ENCODE peak calls at places on chromosomes 12 and 14, in six cellular contexts. T is keratinocyte; N is prostate gland; U is effector memory CD4-positive, alpha-beta T cell; P is ascending aorta; Y is Peyer's patch. Q is an unnamed sample. For H3K27me3, the result is how much of the 10 kb centered on the place peaks cover.

GRCh38 chr12:112353389-112353788 is 28.8 kb downstream of the HECTD4 start:
- DNase-seq in T (no peak), N (no peak), U (no peak), P (no peak), Y (no peak), Q (no peak)

GRCh38 chr14:29971101-29971500 is 43.5 kb upstream of the PRKD1 start:
- DNase-seq in T (no peak), N (no peak), U (no peak), P (no peak), Y (no peak), Q (no peak)

GRCh38 chr12:123748661-123749060 is 13.4 kb upstream of the DNAH10 start:
- DNase-seq in T (no peak), N (no peak), U (no peak), P (no peak), Y (no peak), Q (no peak)

GRCh38 chr12:131425468-131425867 is 285.4 kb upstream of the SFSWAP start:
- DNase-seq in T (no peak), N (no peak), U (no peak), P (no peak), Y (no peak), Q (no peak)

GRCh38 chr14:55071870-55072640 is 20.6 kb downstream of the MAPK1IP1L start:
- DNase-seq in T (peak), N (no peak), U (no peak), P (no peak), Y (no peak), Q (peak)

GRCh38 chr12:127401005-127401404 is 866.0 kb upstream of the TMEM132C start:
- DNase-seq in T (no peak), N (no peak), U (no peak), P (no peak), Y (no peak), Q (no peak)

GRCh38 chr12:59055204-59055839 is 135.0 kb upstream of the LRIG3 start:
- DNase-seq in T (peak), N (no peak), U (no peak), P (no peak), Y (no peak), Q (no peak)

GRCh38 chr14:89379891-89380820 is 36.9 kb downstream of the FOXN3 start:
- DNase-seq in T (no peak), N (no peak), U (no peak), P (no peak), Y (no peak), Q (no peak)

GRCh38 chr12:4273651-4274395 is at the start of gene CCND2:
- DNase-seq in T (peak), N (peak), U (peak), P (peak), Y (peak), Q (peak)

GRCh38 chr12:127550271-127550670 is 716.7 kb upstream of the TMEM132C start:
- DNase-seq in T (no peak), N (no peak), U (no peak), P (no peak), Y (no peak), Q (no peak)

GRCh38 chr12:28611115-28611435 is 420.8 kb downstream of the CCDC91 start:
- DNase-seq in T (no peak), N (no peak), U (no peak), P (no peak), Y (no peak), Q (no peak)

GRCh38 chr14:29817767-29818166 is 109.9 kb downstream of the PRKD1 start:
- DNase-seq in T (no peak), N (no peak), U (no peak), P (no peak), Y (no peak), Q (no peak)

GRCh38 chr12:52784909-52785308 is 7.8 kb upstream of the KRT76 start:
- DNase-seq in T (no peak), N (no peak), U (no peak), P (no peak), Y (no peak), Q (no peak)

GRCh38 chr14:66923251-66923650 is 266.0 kb upstream of the GARIN2 start:
- DNase-seq in T (no peak), N (no peak), U (no peak), P (no peak), Y (no peak), Q (no peak)

GRCh38 chr12:1575287-1575798 is 19.0 kb downstream of the FBXL14 start:
- DNase-seq in T (no peak), N (peak), U (no peak), P (no peak), Y (no peak), Q (no peak)

GRCh38 chr14:55518391-55518790 is 61.6 kb upstream of the KTN1 start:
- DNase-seq in T (no peak), N (no peak), U (no peak), P (no peak), Y (no peak), Q (no peak)

GRCh38 chr12:93441111-93441616 is 583 bp downstream of the UBE2N start:
- DNase-seq in T (no peak), N (peak), U (peak), P (no peak), Y (peak), Q (peak)

GRCh38 chr12:87092421-87092820 is 836.2 kb upstream of the MGAT4C start:
- DNase-seq in T (no peak), N (no peak), U (no peak), P (no peak), Y (no peak), Q (no peak)

GRCh38 chr14:102849522-102850379 is 72.5 kb downstream of the TRAF3 start:
- DNase-seq in T (no peak), N (no peak), U (no peak), P (no peak), Y (peak), Q (no peak)

GRCh38 chr12:71484272-71484905 is 44.8 kb downstream of the LGR5 start:
- DNase-seq in T (no peak), N (no peak), U (no peak), P (no peak), Y (no peak), Q (no peak)

GRCh38 chr14:27730204-27730603 is 1036.4 kb upstream of the FOXG1 start:
- DNase-seq in T (no peak), N (no peak), U (no peak), P (no peak), Y (no peak), Q (no peak)

GRCh38 chr12:22729898-22730443 is 105.0 kb downstream of the ETNK1 start:
- DNase-seq in T (no peak), N (no peak), U (no peak), P (no peak), Y (no peak), Q (no peak)

GRCh38 chr14:103518416-103519042 is 4.1 kb downstream of the CKB start:
- DNase-seq in T (no peak), N (peak), U (peak), P (no peak), Y (peak), Q (peak)

GRCh38 chr12:2084553-2085296 is 31.9 kb downstream of the CACNA1C start:
- DNase-seq in T (no peak), N (no peak), U (no peak), P (peak), Y (no peak), Q (no peak)

GRCh38 chr12:42140901-42141300 is 3.8 kb downstream of the GXYLT1 start:
- DNase-seq in T (no peak), N (no peak), U (no peak), P (no peak), Y (no peak), Q (no peak)

GRCh38 chr14:102213984-102214658 is 74.4 kb downstream of the WDR20 start:
- DNase-seq in T (no peak), N (no peak), U (no peak), P (no peak), Y (peak), Q (no peak)

GRCh38 chr14:105087963-105088811 is 23.0 kb upstream of the GPR132 start:
- DNase-seq in T (no peak), N (no peak), U (no peak), P (no peak), Y (peak), Q (no peak)

GRCh38 chr14:75800792-75801191 is 139.7 kb downstream of the TTLL5 start:
- DNase-seq in T (no peak), N (no peak), U (no peak), P (no peak), Y (no peak), Q (peak)

GRCh38 chr14:105452963-105453362 is 21.7 kb upstream of the CRIP2 start:
- DNase-seq in T (no peak), N (no peak), U (no peak), P (no peak), Y (no peak), Q (no peak)

GRCh38 chr12:662541-663292 is 528 bp downstream of the NINJ2 start:
- DNase-seq in T (no peak), N (no peak), U (no peak), P (no peak), Y (no peak), Q (no peak)

GRCh38 chr14:67435603-67436002 is 23.6 kb upstream of the PLEK2 start:
- DNase-seq in T (no peak), N (no peak), U (no peak), P (no peak), Y (no peak), Q (no peak)

GRCh38 chr12:89544730-89545184 is 18.9 kb upstream of the POC1B start:
- DNase-seq in T (no peak), N (peak), U (no peak), P (no peak), Y (peak), Q (no peak)

GRCh38 chr14:56300495-56300894 is 182.3 kb downstream of the PELI2 start:
- DNase-seq in T (no peak), N (no peak), U (no peak), P (no peak), Y (no peak), Q (no peak)

GRCh38 chr12:31315089-31315725 is 10.7 kb downstream of the SINHCAF start:
- DNase-seq in T (no peak), N (no peak), U (no peak), P (no peak), Y (no peak), Q (no peak)

GRCh38 chr12:31317471-31318397 is 8.2 kb downstream of the SINHCAF start:
- DNase-seq in T (no peak), N (no peak), U (no peak), P (no peak), Y (no peak), Q (peak)

GRCh38 chr12:31315779-31316465 is 10.0 kb downstream of the SINHCAF start:
- DNase-seq in T (no peak), N (no peak), U (no peak), P (no peak), Y (no peak), Q (no peak)

GRCh38 chr12:31318870-31319269 is 7.1 kb downstream of the SINHCAF start:
- DNase-seq in T (no peak), N (no peak), U (no peak), P (no peak), Y (no peak), Q (no peak)

GRCh38 chr12:31316964-31317363 is 9.0 kb downstream of the SINHCAF start:
- DNase-seq in T (no peak), N (no peak), U (no peak), P (no peak), Y (no peak), Q (no peak)
- H3K4me3 ChIP-seq in T (peak), N (peak), U (peak), P (peak), Y (peak), Q (peak)

DNA sequence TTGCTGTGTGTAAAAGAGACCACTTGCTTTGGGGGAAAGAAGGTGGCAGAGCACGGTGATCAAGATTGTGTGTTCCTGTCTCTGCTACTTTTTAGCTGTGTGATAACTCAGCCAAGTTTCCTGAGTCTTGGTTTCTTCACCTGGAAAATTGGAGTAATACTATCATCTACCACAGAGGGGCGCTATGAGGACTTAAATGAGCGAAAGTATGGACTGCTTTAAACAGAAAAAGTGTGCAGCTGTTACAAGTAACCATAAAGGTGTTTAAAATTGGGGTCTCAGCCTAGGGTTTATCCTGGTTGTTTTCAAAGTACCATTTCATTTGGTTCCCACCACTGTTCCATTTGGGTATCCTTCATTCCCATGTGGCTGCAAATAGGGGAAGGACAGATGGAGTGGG is 65.9 kb upstream of the WSCD2 start:
- DNase-seq in T (no peak), N (no peak), U (no peak), P (no peak), Y (no peak), Q (peak)
- H3K27me3 ChIP-seq in T (under half), N (under half), U (under half), P (under half), Y (under half), Q (under half)

DNA sequence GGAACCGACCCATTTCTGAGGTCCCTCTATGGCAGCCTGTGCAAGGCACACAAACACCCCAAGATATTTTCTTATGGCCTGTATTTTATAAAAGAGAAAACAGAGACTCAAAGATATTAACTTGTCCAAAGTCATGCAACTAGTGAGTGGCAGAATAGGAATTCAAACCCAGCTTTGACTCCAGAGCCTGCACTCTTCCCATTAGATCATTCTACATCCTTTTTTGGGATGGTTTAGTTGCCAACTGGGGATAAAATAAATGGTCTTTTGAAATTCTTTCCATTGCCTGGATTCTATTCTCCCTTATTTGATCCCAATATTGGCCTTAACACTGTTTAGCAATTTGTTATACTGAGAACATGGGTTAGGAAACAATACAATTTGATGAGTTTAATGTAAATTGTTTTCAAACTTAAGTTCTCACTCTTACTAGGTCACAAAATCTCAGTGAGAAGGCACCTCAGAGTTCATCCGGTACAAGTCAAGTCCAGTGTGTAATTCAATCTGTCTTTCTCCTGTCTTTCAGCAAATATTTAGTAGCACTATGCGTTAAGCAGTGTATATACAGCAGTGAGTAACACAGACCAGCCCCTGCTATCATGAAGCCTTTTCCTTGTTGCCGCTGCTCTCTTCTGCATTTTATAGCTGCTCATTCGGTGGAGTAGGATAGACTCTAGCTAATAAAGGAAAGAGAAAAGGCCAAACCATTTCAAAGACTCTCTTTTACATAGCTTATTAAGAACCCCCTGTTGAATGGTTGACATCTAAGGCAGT is 162.1 kb upstream of the IFNG-AS1 start:
- DNase-seq in T (no peak), N (no peak), U (no peak), P (no peak), Y (no peak), Q (no peak)
- H3K4me3 ChIP-seq in T (no peak), N (no peak), U (no peak), P (peak), Y (peak), Q (peak)

GRCh38 chr12:48980389-48980952 is 2.3 kb downstream of the WNT1 start:
- DNase-seq in T (no peak), N (no peak), U (peak), P (no peak), Y (peak), Q (no peak)

GRCh38 chr12:48982397-48983080 is 4.4 kb downstream of the WNT1 start:
- DNase-seq in T (no peak), N (no peak), U (no peak), P (no peak), Y (no peak), Q (no peak)

GRCh38 chr12:48979602-48980388 is 1.7 kb downstream of the WNT1 start:
- DNase-seq in T (no peak), N (no peak), U (peak), P (no peak), Y (no peak), Q (no peak)

GRCh38 chr12:48981757-48982157 is 3.6 kb downstream of the WNT1 start:
- DNase-seq in T (no peak), N (no peak), U (no peak), P (no peak), Y (no peak), Q (no peak)

DNA sequence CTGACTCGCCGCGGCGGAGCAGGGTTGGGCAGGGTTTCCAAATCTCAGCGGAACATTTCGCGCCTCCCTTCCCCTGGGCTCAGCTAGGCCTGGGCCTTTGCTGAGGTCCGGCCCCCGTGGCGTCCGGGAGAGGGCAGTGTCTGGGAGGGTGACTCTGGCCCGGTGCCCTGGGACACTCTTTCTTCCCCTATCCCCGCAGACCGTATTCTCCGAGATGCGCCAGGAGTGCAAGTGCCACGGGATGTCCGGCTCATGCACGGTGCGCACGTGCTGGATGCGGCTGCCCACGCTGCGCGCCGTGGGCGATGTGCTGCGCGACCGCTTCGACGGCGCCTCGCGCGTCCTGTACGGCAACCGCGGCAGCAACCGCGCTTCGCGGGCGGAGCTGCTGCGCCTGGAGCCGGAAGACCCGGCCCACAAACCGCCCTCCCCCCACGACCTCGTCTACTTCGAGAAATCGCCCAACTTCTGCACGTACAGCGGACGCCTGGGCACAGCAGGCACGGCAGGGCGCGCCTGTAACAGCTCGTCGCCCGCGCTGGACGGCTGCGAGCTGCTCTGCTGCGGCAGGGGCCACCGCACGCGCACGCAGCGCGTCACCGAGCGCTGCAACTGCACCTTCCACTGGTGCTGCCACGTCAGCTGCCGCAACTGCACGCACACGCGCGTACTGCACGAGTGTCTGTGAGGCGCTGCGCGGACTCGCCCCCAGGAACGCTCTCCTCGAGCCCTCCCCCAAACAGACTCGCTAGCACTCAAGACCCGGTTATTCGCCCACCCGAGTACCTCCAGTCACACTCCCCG is 3.0 kb downstream of the WNT1 start:
- DNase-seq in T (no peak), N (no peak), U (peak), P (no peak), Y (no peak), Q (peak)
- H3K27me3 ChIP-seq in T (half or more), N (under half), U (under half), P (under half), Y (under half), Q (under half)

GRCh38 chr14:61219673-61220072 is 61.5 kb downstream of the TMEM30B start:
- DNase-seq in T (no peak), N (no peak), U (no peak), P (no peak), Y (no peak), Q (no peak)

GRCh38 chr14:61221906-61222305 is 59.2 kb downstream of the TMEM30B start:
- DNase-seq in T (no peak), N (no peak), U (no peak), P (no peak), Y (no peak), Q (no peak)

GRCh38 chr14:61225304-61225703 is 55.8 kb downstream of the TMEM30B start:
- DNase-seq in T (no peak), N (no peak), U (no peak), P (no peak), Y (no peak), Q (no peak)

GRCh38 chr14:61223552-61223951 is 57.6 kb downstream of the TMEM30B start:
- DNase-seq in T (no peak), N (no peak), U (no peak), P (no peak), Y (no peak), Q (no peak)

DNA sequence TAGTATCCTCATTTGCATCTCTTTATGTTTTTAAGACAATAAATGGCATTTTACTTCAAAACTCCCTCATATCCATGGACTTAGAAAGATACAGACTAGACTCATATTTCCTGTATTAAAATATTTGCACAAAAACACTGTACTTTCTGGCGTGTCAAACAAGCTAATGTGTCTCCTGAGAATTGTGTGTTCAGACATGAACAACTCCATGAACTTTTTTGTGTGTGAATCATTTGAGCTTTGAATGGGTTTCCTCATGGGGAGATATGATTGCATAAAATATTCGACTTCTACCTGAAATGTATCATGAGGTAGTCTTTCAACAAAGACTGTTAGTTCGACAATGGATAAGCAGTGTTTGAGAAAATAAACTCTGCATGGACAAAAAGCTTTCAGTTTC is 58.8 kb downstream of the TMEM30B start:
- DNase-seq in T (no peak), N (no peak), U (no peak), P (no peak), Y (no peak), Q (no peak)
- H3K4me3 ChIP-seq in T (no peak), N (no peak), U (no peak), P (no peak), Y (no peak), Q (no peak)

DNA sequence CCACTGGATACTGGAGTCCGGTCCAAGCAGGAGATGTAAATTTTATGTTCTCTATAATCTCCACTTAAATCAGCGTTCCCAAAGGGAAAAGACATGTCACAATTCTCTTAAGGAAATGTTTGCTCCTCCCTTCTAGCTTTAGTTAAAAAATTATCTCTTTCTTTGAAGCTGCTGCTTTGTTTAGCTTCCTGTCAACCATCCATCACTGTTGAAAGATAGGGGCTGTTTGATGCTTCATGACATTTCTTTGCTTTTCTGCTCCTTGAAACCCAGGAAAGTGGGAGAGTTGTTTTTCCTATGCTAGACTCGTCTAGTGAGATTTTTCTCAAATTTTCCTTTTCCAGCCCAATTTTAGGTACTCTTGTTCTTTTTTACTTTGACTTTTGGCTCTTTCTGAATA is 31.9 kb downstream of the MBIP start:
- DNase-seq in T (no peak), N (no peak), U (no peak), P (no peak), Y (no peak), Q (no peak)
- H3K27me3 ChIP-seq in T (under half), N (under half), U (under half), P (under half), Y (under half), Q (under half)

GRCh38 chr14:51094282-51094821 is 553 bp downstream of the TRIM9 start:
- DNase-seq in T (no peak), N (no peak), U (no peak), P (no peak), Y (peak), Q (peak)
- H3K4me3 ChIP-seq in T (peak), N (peak), U (peak), P (peak), Y (peak), Q (peak)

Q was measured in CD4-positive, CD25-positive, alpha-beta regulatory T cell.